ENCODE peak calls at places on chromosomes 5 and 9, in six cellular contexts. J is colonic mucosa, S is HCT116, F is astrocyte, A is H9, L is PC-3. I is an unnamed sample.

GRCh38 chr9:114769664-114770063 is 36.2 kb downstream of the TNFSF15 start:
- DNase-seq in J (no peak), S (no peak), F (peak; percentile 65), A (no peak), L (peak; percentile 11), I (no peak)

GRCh38 chr5:96175090-96175489 is 213.4 kb upstream of the ELL2 start:
- DNase-seq in J (no peak), S (peak; percentile 33), F (no peak), A (no peak), L (peak; percentile 43), I (no peak)

GRCh38 chr5:157657516-157657915 is 5.3 kb upstream of the SOX30 start:
- DNase-seq in J (no peak), S (no peak), F (no peak), A (no peak), L (no peak), I (no peak)

GRCh38 chr9:69546265-69546664 is 125.9 kb downstream of the APBA1 start:
- DNase-seq in J (peak; percentile 36), S (peak; percentile 7), F (no peak), A (peak; percentile 57), L (no peak), I (peak; percentile 75)

GRCh38 chr5:98770158-98770910 is 3.1 kb upstream of the RGMB start:
- DNase-seq in J (peak; percentile 81), S (no peak), F (peak; percentile 54), A (no peak), L (peak; percentile 55), I (peak; percentile 55)

GRCh38 chr5:142080248-142080647 is 28.3 kb upstream of the NDFIP1 start:
- DNase-seq in J (no peak), S (no peak), F (no peak), A (no peak), L (no peak), I (no peak)

GRCh38 chr9:91302831-91303230 is 58.9 kb downstream of the AUH start:
- DNase-seq in J (no peak), S (peak; percentile 79), F (peak; percentile 88), A (no peak), L (peak; percentile 89), I (no peak)

GRCh38 chr9:73131376-73131775 is 20.3 kb upstream of the ANXA1 start:
- DNase-seq in J (no peak), S (no peak), F (no peak), A (no peak), L (no peak), I (no peak)

GRCh38 chr5:119312403-119312802 is 43.4 kb upstream of the TNFAIP8 start:
- DNase-seq in J (no peak), S (no peak), F (no peak), A (no peak), L (no peak), I (peak; percentile 19)

GRCh38 chr9:33703430-33704096 is 91.8 kb upstream of the PRSS3 start:
- DNase-seq in J (no peak), S (no peak), F (no peak), A (no peak), L (no peak), I (no peak)

GRCh38 chr5:66171349-66172344 is 27.5 kb downstream of the SREK1 start:
- DNase-seq in J (no peak), S (no peak), F (peak; percentile 46), A (no peak), L (peak; percentile 46), I (peak; percentile 61)

GRCh38 chr9:96071245-96072124 is 196.0 kb downstream of the ERCC6L2 start:
- DNase-seq in J (no peak), S (peak; percentile 16), F (peak; percentile 4), A (peak; percentile 51), L (peak; percentile 40), I (peak; percentile 67)

GRCh38 chr5:111975133-111975532 is 218.1 kb upstream of the NREP start:
- DNase-seq in J (no peak), S (no peak), F (no peak), A (no peak), L (no peak), I (no peak)

GRCh38 chr9:70257512-70257911 is 1.3 kb upstream of the SMC5 start:
- DNase-seq in J (no peak), S (no peak), F (no peak), A (no peak), L (no peak), I (no peak)

GRCh38 chr5:140344683-140345423 is 1.6 kb downstream of the HBEGF start:
- DNase-seq in J (peak; percentile 41), S (no peak), F (peak; percentile 48), A (no peak), L (peak; percentile 83), I (no peak)
- H3K9ac ChIP-seq in J (peak overlapping the region; percentile 79), S (no peak overlapping the region), F (peak overlapping the region; percentile 96), A (no peak overlapping the region), L (peak overlapping the region; percentile 88), I (no peak overlapping the region)

GRCh38 chr9:137000177-137000930 is 4.0 kb upstream of the CLIC3 start:
- DNase-seq in J (no peak), S (no peak), F (peak; percentile 55), A (no peak), L (no peak), I (no peak)
- H3K9ac ChIP-seq in J (no peak overlapping the region), S (no peak overlapping the region), F (no peak overlapping the region), A (no peak overlapping the region), L (no peak overlapping the region), I (no peak overlapping the region)

GRCh38 chr5:12625667-12626263 is 721.5 kb upstream of the CTNND2 start:
- DNase-seq in J (no peak), S (no peak), F (no peak), A (no peak), L (no peak), I (no peak)
- H3K9ac ChIP-seq in J (no peak overlapping the region), S (no peak overlapping the region), F (no peak overlapping the region), A (peak overlapping the region; percentile 80), L (no peak overlapping the region), I (no peak overlapping the region)

GRCh38 chr9:133167769-133168168 is 4.1 kb upstream of the GBGT1 start:
- DNase-seq in J (peak; percentile 14), S (no peak), F (no peak), A (no peak), L (no peak), I (no peak)
- H3K9ac ChIP-seq in J (no peak overlapping the region), S (no peak overlapping the region), F (no peak overlapping the region), A (no peak overlapping the region), L (no peak overlapping the region), I (no peak overlapping the region)

GRCh38 chr5:147394273-147394672 is 115.6 kb downstream of the DPYSL3 start:
- DNase-seq in J (no peak), S (no peak), F (no peak), A (no peak), L (no peak), I (no peak)
- H3K9ac ChIP-seq in J (no peak overlapping the region), S (no peak overlapping the region), F (no peak overlapping the region), A (no peak overlapping the region), L (no peak overlapping the region), I (no peak overlapping the region)

GRCh38 chr5:42894057-42894456 is 82.4 kb upstream of the SELENOP start:
- DNase-seq in J (no peak), S (no peak), F (no peak), A (peak; percentile 85), L (no peak), I (peak; percentile 54)
- H3K9ac ChIP-seq in J (no peak overlapping the region), S (no peak overlapping the region), F (no peak overlapping the region), A (no peak overlapping the region), L (no peak overlapping the region), I (no peak overlapping the region)

DNA sequence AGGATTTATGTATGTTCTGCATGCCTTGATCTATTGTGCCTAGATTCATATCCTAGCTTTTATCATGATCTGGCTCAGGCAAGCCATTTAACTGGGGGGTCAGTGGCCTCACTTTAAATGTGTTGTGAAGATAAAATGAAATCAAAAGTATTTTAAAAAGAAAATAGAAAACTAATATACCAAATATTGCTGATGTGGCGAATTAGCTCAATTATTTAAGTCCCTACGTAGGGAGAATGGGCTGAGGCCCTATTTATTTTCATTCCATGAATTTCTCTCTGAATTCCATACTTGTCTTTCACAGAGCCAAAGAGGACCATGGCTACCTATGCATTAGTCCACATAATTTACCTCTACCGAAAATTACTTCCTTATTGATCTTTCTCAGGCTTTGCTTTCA is 1.8 kb downstream of the MBLAC2 start:
- DNase-seq in J (no peak), S (no peak), F (no peak), A (no peak), L (no peak), I (no peak)
- H3K9ac ChIP-seq in J (peak overlapping the region; percentile 75), S (peak overlapping the region; percentile 82), F (no peak overlapping the region), A (peak overlapping the region; percentile 54), L (peak overlapping the region; percentile 85), I (no peak overlapping the region)

DNA sequence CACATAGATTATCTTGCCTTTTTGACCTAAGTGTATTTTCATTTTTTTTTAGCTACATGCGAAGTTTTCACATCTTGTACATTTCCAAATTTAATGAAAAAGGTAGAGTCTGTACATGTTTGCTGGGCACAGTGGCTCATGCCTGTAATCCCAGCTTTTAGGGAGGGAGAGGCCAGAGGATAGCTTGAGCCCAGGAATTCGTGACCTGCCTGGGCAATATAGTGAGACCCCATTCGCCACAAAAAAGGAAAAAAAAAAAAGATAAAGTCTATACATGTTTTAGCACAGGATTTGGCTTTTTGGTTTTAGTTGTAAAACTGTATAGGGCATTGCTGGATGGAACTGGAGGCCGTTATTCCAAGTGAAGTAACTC is 28.8 kb downstream of the RAI14 start:
- DNase-seq in J (no peak), S (no peak), F (no peak), A (no peak), L (no peak), I (no peak)
- H3K9ac ChIP-seq in J (no peak overlapping the region), S (no peak overlapping the region), F (peak overlapping the region; percentile 75), A (no peak overlapping the region), L (no peak overlapping the region), I (no peak overlapping the region)

GRCh38 chr5:172255444-172255843 is 28.1 kb downstream of the UBTD2 start:
- DNase-seq in J (no peak), S (no peak), F (no peak), A (no peak), L (no peak), I (no peak)

GRCh38 chr5:172245823-172246222 is 37.7 kb downstream of the UBTD2 start:
- DNase-seq in J (no peak), S (no peak), F (no peak), A (no peak), L (no peak), I (no peak)

GRCh38 chr5:172251419-172251818 is 32.1 kb downstream of the UBTD2 start:
- DNase-seq in J (no peak), S (no peak), F (no peak), A (no peak), L (no peak), I (no peak)
- H3K9ac ChIP-seq in J (no peak overlapping the region), S (no peak overlapping the region), F (no peak overlapping the region), A (no peak overlapping the region), L (no peak overlapping the region), I (no peak overlapping the region)

I was measured in neural progenitor cell.